ENCODE peak calls at places on chromosomes 11 and 22, in seven cellular contexts. N is central memory CD4-positive, alpha-beta T cell; K is stimulated activated CD4-positive, alpha-beta T cell treated with anti-CD3 and anti-CD28 coated beads, Interleukin-1b, Interleukin-23, amount 100 ng/mL, for 4 hours; B is fibroblast of gingiva; T is uterus; G is cerebellum; V is neural progenitor cell. E is an unnamed sample.

GRCh38 chr11:72223615-72224586 is 666 bp upstream of the INPPL1 start:
- DNase-seq in T (peak; percentile 82), K (peak; percentile 14), V (peak; percentile 57), G (no peak), B (peak; percentile 63), N (peak; percentile 34), E (peak; percentile 68)

GRCh38 chr22:37193629-37194191 is 5.7 kb upstream of the C1QTNF6 start:
- DNase-seq in B (peak; percentile 15), K (peak; percentile 16), T (peak; percentile 35), V (no peak), G (no peak), N (peak; percentile 51), E (no peak)

GRCh38 chr11:119660166-119660720 is 68.8 kb downstream of the NECTIN1 start:
- DNase-seq in V (no peak), N (no peak), G (no peak), K (no peak), B (no peak), T (no peak), E (peak; percentile 66)

GRCh38 chr11:61912991-61913698 is 4.2 kb downstream of the RAB3IL1 start:
- DNase-seq in K (no peak), B (no peak), N (no peak), V (no peak), T (peak; percentile 18), G (no peak), E (no peak)

GRCh38 chr22:20882855-20883254 is 24.0 kb downstream of the SNAP29 start:
- DNase-seq in G (no peak), B (no peak), K (no peak), T (no peak), N (no peak), V (no peak), E (no peak)

GRCh38 chr22:50303848-50304527 is 3.5 kb downstream of the PLXNB2 start:
- DNase-seq in B (no peak), N (no peak), G (no peak), K (no peak), T (peak; percentile 60), V (peak; percentile 33), E (no peak)

GRCh38 chr11:121350314-121351046 is 57.9 kb downstream of the SC5D start:
- DNase-seq in B (no peak), G (no peak), K (no peak), N (no peak), V (no peak), T (no peak), E (no peak)

GRCh38 chr11:126115820-126116319 is 53.2 kb upstream of the CDON start:
- DNase-seq in K (no peak), G (peak; percentile 67), T (peak; percentile 77), N (no peak), V (peak; percentile 42), B (peak; percentile 92), E (peak; percentile 76)

GRCh38 chr11:67271548-67272284 is 5.4 kb downstream of the GRK2 start:
- DNase-seq in V (no peak), T (no peak), G (no peak), N (peak; percentile 64), K (no peak), B (no peak), E (no peak)

GRCh38 chr11:134654161-134654915 is 242.3 kb upstream of the B3GAT1 start:
- DNase-seq in B (no peak), N (no peak), K (peak; percentile 12), V (no peak), G (no peak), T (no peak), E (no peak)

GRCh38 chr11:93025558-93026255 is 56.3 kb downstream of the MTNR1B start:
- DNase-seq in N (no peak), K (no peak), T (no peak), G (no peak), B (no peak), V (no peak), E (no peak)

GRCh38 chr22:24329453-24329852 is 58.8 kb downstream of the SPECC1L start:
- DNase-seq in T (no peak), N (no peak), B (no peak), G (no peak), V (no peak), K (no peak), E (no peak)

GRCh38 chr22:17734197-17734596 is 40.1 kb downstream of the BID start:
- DNase-seq in K (no peak), N (no peak), G (no peak), V (no peak), B (peak; percentile 24), T (no peak), E (no peak)

GRCh38 chr11:45651841-45652745 is 13.3 kb downstream of the CHST1 start:
- DNase-seq in G (no peak), V (peak; percentile 4), B (no peak), K (no peak), T (no peak), N (no peak), E (no peak)

GRCh38 chr22:23253475-23254055 is 73.3 kb downstream of the BCR start:
- DNase-seq in G (peak; percentile 52), T (no peak), B (no peak), V (no peak), N (no peak), K (no peak), E (no peak)

GRCh38 chr11:11435673-11436072 is 82.6 kb upstream of the CSNK2A3 start:
- DNase-seq in N (no peak), K (no peak), V (peak; percentile 78), G (peak; percentile 45), B (no peak), T (peak; percentile 46), E (peak; percentile 59)

GRCh38 chr11:88384004-88384677 is 46.6 kb upstream of the CTSC start:
- DNase-seq in T (no peak), G (no peak), V (no peak), K (no peak), B (no peak), N (no peak), E (no peak)

GRCh38 chr11:34219279-34219678 is 113.8 kb downstream of the NAT10 start:
- DNase-seq in V (no peak), G (no peak), N (no peak), B (no peak), T (no peak), K (no peak), E (no peak)

GRCh38 chr11:113484223-113484622 is 9.0 kb upstream of the DRD2 start:
- DNase-seq in V (no peak), N (no peak), K (no peak), G (no peak), B (no peak), T (no peak), E (peak; percentile 76)

GRCh38 chr11:64875369-64876225 is 2.8 kb downstream of the EHD1 start:
- DNase-seq in V (no peak), B (no peak), K (no peak), G (no peak), N (no peak), T (no peak), E (no peak)